ENCODE peak calls at places on chromosomes 5 and 9, in seven cellular contexts. One of them, this sample, is unnamed.

GRCh38 chr9:93258818-93259489 is 75.0 kb downstream of the WNK2 start:
- DNase-seq in lower lobe of right lung: peak
- DNase-seq in cardiac fibroblast: no peak
- DNase-seq in heart right ventricle: no peak
- DNase-seq in foreskin keratinocyte: no peak
- DNase-seq in left ventricle myocardium inferior: no peak
- DNase-seq in GM13976: no peak
- DNase-seq in this sample: peak

GRCh38 chr5:168853972-168854371 is 274.8 kb upstream of the PANK3 start:
- DNase-seq in left ventricle myocardium inferior: no peak
- DNase-seq in foreskin keratinocyte: peak
- DNase-seq in cardiac fibroblast: no peak
- DNase-seq in lower lobe of right lung: no peak
- DNase-seq in GM13976: no peak
- DNase-seq in heart right ventricle: no peak
- DNase-seq in this sample: no peak

GRCh38 chr9:94868462-94868861 is 142.0 kb downstream of the AOPEP start:
- DNase-seq in GM13976: no peak
- DNase-seq in lower lobe of right lung: no peak
- DNase-seq in heart right ventricle: no peak
- DNase-seq in cardiac fibroblast: no peak
- DNase-seq in foreskin keratinocyte: no peak
- DNase-seq in left ventricle myocardium inferior: no peak
- DNase-seq in this sample: no peak

GRCh38 chr5:146878471-146879172 is at the start of gene PPP2R2B:
- DNase-seq in lower lobe of right lung: peak
- DNase-seq in GM13976: no peak
- DNase-seq in cardiac fibroblast: peak
- DNase-seq in heart right ventricle: peak
- DNase-seq in foreskin keratinocyte: no peak
- DNase-seq in left ventricle myocardium inferior: peak
- DNase-seq in this sample: peak

GRCh38 chr9:126152622-126153362 is 173.8 kb upstream of the MVB12B start:
- DNase-seq in GM13976: peak
- DNase-seq in left ventricle myocardium inferior: no peak
- DNase-seq in foreskin keratinocyte: no peak
- DNase-seq in lower lobe of right lung: no peak
- DNase-seq in heart right ventricle: no peak
- DNase-seq in cardiac fibroblast: no peak
- DNase-seq in this sample: no peak

GRCh38 chr9:107731115-107731762 is 241.7 kb upstream of the KLF4 start:
- DNase-seq in cardiac fibroblast: no peak
- DNase-seq in GM13976: no peak
- DNase-seq in lower lobe of right lung: no peak
- DNase-seq in left ventricle myocardium inferior: no peak
- DNase-seq in foreskin keratinocyte: no peak
- DNase-seq in heart right ventricle: no peak
- DNase-seq in this sample: no peak

GRCh38 chr5:71865202-71865601 is 146.1 kb downstream of the CARTPT start:
- DNase-seq in cardiac fibroblast: peak
- DNase-seq in GM13976: no peak
- DNase-seq in heart right ventricle: no peak
- DNase-seq in lower lobe of right lung: no peak
- DNase-seq in left ventricle myocardium inferior: no peak
- DNase-seq in foreskin keratinocyte: peak
- DNase-seq in this sample: no peak

GRCh38 chr9:19373527-19373926 is 6.5 kb downstream of the RPS6 start:
- DNase-seq in lower lobe of right lung: no peak
- DNase-seq in cardiac fibroblast: no peak
- DNase-seq in heart right ventricle: no peak
- DNase-seq in GM13976: no peak
- DNase-seq in left ventricle myocardium inferior: no peak
- DNase-seq in foreskin keratinocyte: no peak
- DNase-seq in this sample: no peak

GRCh38 chr5:130992095-130992494 is 173.0 kb downstream of the HINT1 start:
- DNase-seq in cardiac fibroblast: peak
- DNase-seq in left ventricle myocardium inferior: no peak
- DNase-seq in foreskin keratinocyte: peak
- DNase-seq in lower lobe of right lung: no peak
- DNase-seq in GM13976: no peak
- DNase-seq in heart right ventricle: no peak
- DNase-seq in this sample: no peak

GRCh38 chr5:80192507-80193241 is 63.2 kb downstream of the SERINC5 start:
- DNase-seq in lower lobe of right lung: no peak
- DNase-seq in GM13976: no peak
- DNase-seq in foreskin keratinocyte: no peak
- DNase-seq in left ventricle myocardium inferior: no peak
- DNase-seq in heart right ventricle: no peak
- DNase-seq in cardiac fibroblast: peak
- DNase-seq in this sample: no peak

GRCh38 chr5:176596689-176597416 is 13.1 kb downstream of the GPRIN1 start:
- DNase-seq in lower lobe of right lung: no peak
- DNase-seq in heart right ventricle: peak
- DNase-seq in GM13976: peak
- DNase-seq in left ventricle myocardium inferior: peak
- DNase-seq in cardiac fibroblast: peak
- DNase-seq in foreskin keratinocyte: no peak
- DNase-seq in this sample: no peak

GRCh38 chr5:51476456-51476855 is 93.2 kb downstream of the ISL1 start:
- DNase-seq in GM13976: no peak
- DNase-seq in left ventricle myocardium inferior: no peak
- DNase-seq in cardiac fibroblast: no peak
- DNase-seq in heart right ventricle: no peak
- DNase-seq in foreskin keratinocyte: no peak
- DNase-seq in lower lobe of right lung: no peak
- DNase-seq in this sample: no peak

GRCh38 chr9:115850548-115851304 is 302.9 kb upstream of the PAPPA start:
- DNase-seq in foreskin keratinocyte: peak
- DNase-seq in left ventricle myocardium inferior: no peak
- DNase-seq in cardiac fibroblast: peak
- DNase-seq in heart right ventricle: no peak
- DNase-seq in GM13976: no peak
- DNase-seq in lower lobe of right lung: no peak
- DNase-seq in this sample: no peak

GRCh38 chr5:99032234-99033013 is 103.6 kb upstream of the CHD1 start:
- DNase-seq in GM13976: peak
- DNase-seq in lower lobe of right lung: no peak
- DNase-seq in cardiac fibroblast: peak
- DNase-seq in foreskin keratinocyte: peak
- DNase-seq in left ventricle myocardium inferior: peak
- DNase-seq in heart right ventricle: no peak
- DNase-seq in this sample: no peak

GRCh38 chr5:50927953-50928352 is 261.5 kb downstream of the PARP8 start:
- DNase-seq in lower lobe of right lung: no peak
- DNase-seq in GM13976: no peak
- DNase-seq in heart right ventricle: no peak
- DNase-seq in left ventricle myocardium inferior: no peak
- DNase-seq in foreskin keratinocyte: no peak
- DNase-seq in cardiac fibroblast: no peak
- DNase-seq in this sample: no peak

GRCh38 chr5:144198386-144198785 is 27.7 kb downstream of the KCTD16 start:
- DNase-seq in heart right ventricle: no peak
- DNase-seq in GM13976: no peak
- DNase-seq in foreskin keratinocyte: no peak
- DNase-seq in left ventricle myocardium inferior: no peak
- DNase-seq in lower lobe of right lung: no peak
- DNase-seq in cardiac fibroblast: peak
- DNase-seq in this sample: no peak

DNA sequence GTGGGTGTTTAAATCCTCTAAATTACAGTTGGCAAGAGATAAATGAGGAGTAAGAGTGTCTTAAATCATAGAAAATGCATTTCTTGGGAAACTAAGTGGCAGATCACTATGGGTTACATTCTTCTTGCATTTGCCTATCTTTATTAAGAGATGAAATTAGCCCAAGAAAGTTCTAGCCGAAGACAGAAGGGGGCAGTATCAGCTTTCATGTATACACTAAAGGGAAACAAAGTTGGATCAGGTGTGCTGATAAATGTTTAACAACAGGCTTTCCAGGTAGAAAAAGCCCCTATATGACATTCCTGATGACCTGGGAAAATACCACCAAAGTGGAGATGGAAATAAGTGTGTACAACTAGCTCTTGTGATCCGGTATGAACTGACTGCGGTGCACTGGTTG is 81.9 kb upstream of the TLR4 start:
- DNase-seq in cardiac fibroblast: peak
- DNase-seq in lower lobe of right lung: no peak
- DNase-seq in foreskin keratinocyte: no peak
- DNase-seq in GM13976: no peak
- DNase-seq in heart right ventricle: no peak
- DNase-seq in left ventricle myocardium inferior: no peak
- DNase-seq in this sample: no peak
- TF ChIP-seq CTCF in cardiac fibroblast: peak
- TF ChIP-seq CTCF in lower lobe of right lung: no peak
- TF ChIP-seq CTCF in foreskin keratinocyte: no peak
- TF ChIP-seq CTCF in GM13976: no peak
- TF ChIP-seq CTCF in heart right ventricle: no peak
- TF ChIP-seq CTCF in left ventricle myocardium inferior: no peak
- TF ChIP-seq CTCF in this sample: peak

GRCh38 chr5:11903614-11904269 is 504 bp downstream of the CTNND2 start:
- DNase-seq in lower lobe of right lung: no peak
- DNase-seq in GM13976: peak
- DNase-seq in left ventricle myocardium inferior: no peak
- DNase-seq in cardiac fibroblast: peak
- DNase-seq in heart right ventricle: peak
- DNase-seq in foreskin keratinocyte: no peak
- DNase-seq in this sample: no peak
- TF ChIP-seq CTCF in lower lobe of right lung: no peak
- TF ChIP-seq CTCF in GM13976: no peak
- TF ChIP-seq CTCF in left ventricle myocardium inferior: no peak
- TF ChIP-seq CTCF in cardiac fibroblast: no peak
- TF ChIP-seq CTCF in heart right ventricle: no peak
- TF ChIP-seq CTCF in foreskin keratinocyte: no peak
- TF ChIP-seq CTCF in this sample: peak

GRCh38 chr5:137891849-137892248 is 2.6 kb downstream of the PKD2L2 start:
- DNase-seq in GM13976: no peak
- DNase-seq in left ventricle myocardium inferior: no peak
- DNase-seq in cardiac fibroblast: no peak
- DNase-seq in lower lobe of right lung: no peak
- DNase-seq in foreskin keratinocyte: no peak
- DNase-seq in heart right ventricle: no peak
- DNase-seq in this sample: no peak
- TF ChIP-seq CTCF in GM13976: no peak
- TF ChIP-seq CTCF in left ventricle myocardium inferior: peak
- TF ChIP-seq CTCF in cardiac fibroblast: peak
- TF ChIP-seq CTCF in lower lobe of right lung: no peak
- TF ChIP-seq CTCF in foreskin keratinocyte: peak
- TF ChIP-seq CTCF in heart right ventricle: no peak
- TF ChIP-seq CTCF in this sample: peak

GRCh38 chr5:264346-264745 is 7.1 kb upstream of the PDCD6 start:
- DNase-seq in left ventricle myocardium inferior: no peak
- DNase-seq in foreskin keratinocyte: no peak
- DNase-seq in heart right ventricle: no peak
- DNase-seq in cardiac fibroblast: no peak
- DNase-seq in lower lobe of right lung: no peak
- DNase-seq in GM13976: no peak
- DNase-seq in this sample: no peak

GRCh38 chr5:267716-268115 is 3.7 kb upstream of the PDCD6 start:
- DNase-seq in foreskin keratinocyte: no peak
- DNase-seq in GM13976: no peak
- DNase-seq in lower lobe of right lung: no peak
- DNase-seq in cardiac fibroblast: no peak
- DNase-seq in left ventricle myocardium inferior: no peak
- DNase-seq in heart right ventricle: no peak
- DNase-seq in this sample: no peak

GRCh38 chr5:270340-270739 is 1.1 kb upstream of the PDCD6 start:
- DNase-seq in foreskin keratinocyte: no peak
- DNase-seq in GM13976: no peak
- DNase-seq in left ventricle myocardium inferior: no peak
- DNase-seq in heart right ventricle: no peak
- DNase-seq in lower lobe of right lung: no peak
- DNase-seq in cardiac fibroblast: no peak
- DNase-seq in this sample: no peak
- TF ChIP-seq CTCF in foreskin keratinocyte: no peak
- TF ChIP-seq CTCF in GM13976: no peak
- TF ChIP-seq CTCF in left ventricle myocardium inferior: no peak
- TF ChIP-seq CTCF in heart right ventricle: no peak
- TF ChIP-seq CTCF in lower lobe of right lung: no peak
- TF ChIP-seq CTCF in cardiac fibroblast: no peak
- TF ChIP-seq CTCF in this sample: no peak

GRCh38 chr5:148687427-148687826 is 33.1 kb upstream of the HTR4 start:
- DNase-seq in left ventricle myocardium inferior: no peak
- DNase-seq in lower lobe of right lung: no peak
- DNase-seq in heart right ventricle: no peak
- DNase-seq in cardiac fibroblast: peak
- DNase-seq in GM13976: no peak
- DNase-seq in foreskin keratinocyte: peak
- DNase-seq in this sample: no peak
- TF ChIP-seq CTCF in left ventricle myocardium inferior: no peak
- TF ChIP-seq CTCF in lower lobe of right lung: no peak
- TF ChIP-seq CTCF in heart right ventricle: no peak
- TF ChIP-seq CTCF in cardiac fibroblast: peak
- TF ChIP-seq CTCF in GM13976: peak
- TF ChIP-seq CTCF in foreskin keratinocyte: peak
- TF ChIP-seq CTCF in this sample: peak

GRCh38 chr5:43008369-43009158 is 31.6 kb downstream of the ANXA2R start:
- DNase-seq in foreskin keratinocyte: no peak
- DNase-seq in left ventricle myocardium inferior: peak
- DNase-seq in heart right ventricle: peak
- DNase-seq in cardiac fibroblast: peak
- DNase-seq in GM13976: peak
- DNase-seq in lower lobe of right lung: peak
- DNase-seq in this sample: peak
- TF ChIP-seq CTCF in foreskin keratinocyte: peak
- TF ChIP-seq CTCF in left ventricle myocardium inferior: peak
- TF ChIP-seq CTCF in heart right ventricle: no peak
- TF ChIP-seq CTCF in cardiac fibroblast: no peak
- TF ChIP-seq CTCF in GM13976: no peak
- TF ChIP-seq CTCF in lower lobe of right lung: peak
- TF ChIP-seq CTCF in this sample: peak

GRCh38 chr9:73916016-73916673 is 581.0 kb upstream of the RORB start:
- DNase-seq in cardiac fibroblast: no peak
- DNase-seq in GM13976: no peak
- DNase-seq in lower lobe of right lung: no peak
- DNase-seq in foreskin keratinocyte: peak
- DNase-seq in heart right ventricle: no peak
- DNase-seq in left ventricle myocardium inferior: no peak
- DNase-seq in this sample: no peak
- TF ChIP-seq CTCF in cardiac fibroblast: no peak
- TF ChIP-seq CTCF in GM13976: no peak
- TF ChIP-seq CTCF in lower lobe of right lung: no peak
- TF ChIP-seq CTCF in foreskin keratinocyte: peak
- TF ChIP-seq CTCF in heart right ventricle: no peak
- TF ChIP-seq CTCF in left ventricle myocardium inferior: peak
- TF ChIP-seq CTCF in this sample: peak

This sample was measured in chondrocyte.